ENCODE peak calls at places on chromosomes 6 and 20, in eight cellular contexts. Y, Q, U, W, Z, L, M and B are unnamed samples.

GRCh38 chr6:134585529-134585873 is 267.6 kb upstream of the SGK1 start:
- DNase-seq in Z (no peak), L (no peak), W (no peak), Y (no peak), Q (no peak), U (no peak), M (no peak), B (no peak)

GRCh38 chr6:111573118-111573883 is 32.4 kb downstream of the TRAF3IP2 start:
- DNase-seq in Y (no peak), L (no peak), Z (no peak), Q (no peak), W (no peak), U (no peak), M (no peak), B (no peak)

GRCh38 chr20:32562495-32562911 is 22.6 kb downstream of the NOL4L start:
- DNase-seq in U (no peak), L (no peak), Y (no peak), Z (no peak), M (no peak), W (no peak), Q (no peak), B (no peak)

GRCh38 chr20:878511-879307 is 37.4 kb downstream of the ANGPT4 start:
- DNase-seq in L (no peak), Y (no peak), M (no peak), Q (no peak), W (peak; percentile 44), U (no peak), Z (peak; percentile 63), B (peak; percentile 79)

GRCh38 chr6:163923658-163924411 is 509.3 kb downstream of the QKI start:
- DNase-seq in L (no peak), M (no peak), Y (no peak), Q (no peak), W (no peak), Z (no peak), U (no peak), B (no peak)

GRCh38 chr6:31713991-31714684 is 1.0 kb upstream of the LY6G6D start:
- DNase-seq in L (no peak), M (no peak), Q (no peak), W (no peak), Y (no peak), U (no peak), Z (no peak), B (peak; percentile 77)

GRCh38 chr20:8132632-8133587 is 844 bp downstream of the PLCB1 start:
- DNase-seq in M (no peak), U (peak; percentile 17), L (peak; percentile 85), W (peak; percentile 51), Z (no peak), Q (no peak), Y (no peak), B (no peak)

GRCh38 chr20:41085606-41086005 is 51.7 kb upstream of the PLCG1 start:
- DNase-seq in Q (no peak), M (no peak), L (no peak), Y (no peak), U (no peak), Z (no peak), W (no peak), B (no peak)

GRCh38 chr6:128491041-128491642 is 29.3 kb downstream of the PTPRK start:
- DNase-seq in U (no peak), W (no peak), Z (no peak), Y (no peak), Q (no peak), M (no peak), L (no peak), B (peak; percentile 22)

GRCh38 chr20:34637245-34638185 is 39.4 kb downstream of the PIGU start:
- DNase-seq in U (no peak), Z (no peak), Y (no peak), L (no peak), Q (no peak), W (no peak), M (no peak), B (no peak)

GRCh38 chr20:13865156-13865555 is 80.3 kb downstream of the NDUFAF5 start:
- DNase-seq in M (no peak), Y (no peak), Z (no peak), W (no peak), Q (no peak), U (no peak), L (no peak), B (no peak)

GRCh38 chr6:20875369-20875963 is 341.2 kb downstream of the CDKAL1 start:
- DNase-seq in W (no peak), Q (peak; percentile 33), L (no peak), M (no peak), U (peak; percentile 23), Z (peak; percentile 42), Y (no peak), B (peak; percentile 35)

GRCh38 chr20:21901470-21902275 is 196.2 kb downstream of the PAX1 start:
- DNase-seq in W (no peak), Q (no peak), Z (no peak), U (no peak), M (no peak), Y (no peak), L (peak; percentile 64), B (no peak)

GRCh38 chr20:2742934-2743559 is 50.5 kb downstream of the EBF4 start:
- DNase-seq in U (peak; percentile 40), W (peak; percentile 70), L (peak; percentile 78), Z (peak; percentile 78), M (peak; percentile 74), Q (peak; percentile 8), Y (peak; percentile 53), B (peak; percentile 76)

GRCh38 chr6:131061041-131061770 is 1.8 kb downstream of the EPB41L2 start:
- DNase-seq in W (peak; percentile 49), U (no peak), Z (peak; percentile 24), M (no peak), Q (no peak), L (no peak), Y (no peak), B (no peak)

GRCh38 chr6:131782764-131783163 is 25.1 kb upstream of the ENPP1 start:
- DNase-seq in W (no peak), Y (no peak), M (no peak), Z (no peak), U (no peak), L (no peak), Q (no peak), B (peak; percentile 13)

GRCh38 chr6:32933661-32934085 is 7.2 kb downstream of the HLA-DMB start:
- DNase-seq in L (peak; percentile 86), Y (peak; percentile 55), Q (peak; percentile 55), U (peak; percentile 20), Z (peak; percentile 78), W (peak; percentile 77), M (peak; percentile 50), B (peak; percentile 76)

GRCh38 chr20:58289143-58289542 is 20.4 kb upstream of the RAB22A start:
- DNase-seq in Q (no peak), Y (no peak), M (no peak), L (no peak), U (no peak), Z (no peak), W (no peak), B (no peak)

GRCh38 chr6:4956625-4957024 is 47.2 kb downstream of the RPP40 start:
- DNase-seq in Z (no peak), Q (no peak), U (no peak), M (no peak), Y (no peak), W (no peak), L (no peak), B (no peak)